ENCODE peak calls at places on chromosome 3, in seven cellular contexts. One of them, this sample, is unnamed.

GRCh38 chr3:151787626-151788025 is 26.3 kb upstream of the AADAC start:
- DNase-seq in HepG2: no peak
- DNase-seq in GM12891: no peak
- DNase-seq in K562: no peak
- DNase-seq in SK-N-SH: no peak
- DNase-seq in GM12892: no peak
- DNase-seq in H1: no peak
- DNase-seq in this sample: no peak

GRCh38 chr3:125163739-125164601 is 48.6 kb downstream of the SLC12A8 start:
- DNase-seq in HepG2: peak; percentile 31
- DNase-seq in GM12891: no peak
- DNase-seq in K562: peak; percentile 41
- DNase-seq in SK-N-SH: no peak
- DNase-seq in GM12892: no peak
- DNase-seq in H1: no peak
- DNase-seq in this sample: no peak

GRCh38 chr3:32413845-32414526 is 22.3 kb downstream of the CMTM7 start:
- DNase-seq in HepG2: no peak
- DNase-seq in GM12891: no peak
- DNase-seq in K562: no peak
- DNase-seq in SK-N-SH: no peak
- DNase-seq in GM12892: no peak
- DNase-seq in H1: no peak
- DNase-seq in this sample: no peak

GRCh38 chr3:172221550-172221949 is 182.2 kb downstream of the FNDC3B start:
- DNase-seq in HepG2: no peak
- DNase-seq in GM12891: no peak
- DNase-seq in K562: no peak
- DNase-seq in SK-N-SH: no peak
- DNase-seq in GM12892: no peak
- DNase-seq in H1: no peak
- DNase-seq in this sample: no peak

GRCh38 chr3:11323827-11324226 is 51.6 kb downstream of the ATG7 start:
- DNase-seq in HepG2: no peak
- DNase-seq in GM12891: no peak
- DNase-seq in K562: no peak
- DNase-seq in SK-N-SH: no peak
- DNase-seq in GM12892: no peak
- DNase-seq in H1: no peak
- DNase-seq in this sample: no peak

GRCh38 chr3:138078901-138079344 is 36.5 kb downstream of the DZIP1L start:
- DNase-seq in HepG2: peak; percentile 32
- DNase-seq in GM12891: no peak
- DNase-seq in K562: no peak
- DNase-seq in SK-N-SH: no peak
- DNase-seq in GM12892: no peak
- DNase-seq in H1: no peak
- DNase-seq in this sample: no peak

GRCh38 chr3:165983284-165983683 is 146.1 kb upstream of the BCHE start:
- DNase-seq in HepG2: no peak
- DNase-seq in GM12891: no peak
- DNase-seq in K562: no peak
- DNase-seq in SK-N-SH: no peak
- DNase-seq in GM12892: no peak
- DNase-seq in H1: no peak
- DNase-seq in this sample: no peak

GRCh38 chr3:42247576-42248027 is 18.4 kb downstream of the CCK start:
- DNase-seq in HepG2: peak; percentile 59
- DNase-seq in GM12891: no peak
- DNase-seq in K562: peak; percentile 66
- DNase-seq in SK-N-SH: peak; percentile 58
- DNase-seq in GM12892: no peak
- DNase-seq in H1: peak; percentile 84
- DNase-seq in this sample: no peak

GRCh38 chr3:11757441-11757875 is 89.2 kb downstream of the TAMM41 start:
- DNase-seq in HepG2: no peak
- DNase-seq in GM12891: no peak
- DNase-seq in K562: no peak
- DNase-seq in SK-N-SH: no peak
- DNase-seq in GM12892: no peak
- DNase-seq in H1: no peak
- DNase-seq in this sample: no peak

GRCh38 chr3:14243782-14244181 is 65.2 kb downstream of the LSM3 start:
- DNase-seq in HepG2: no peak
- DNase-seq in GM12891: no peak
- DNase-seq in K562: no peak
- DNase-seq in SK-N-SH: no peak
- DNase-seq in GM12892: no peak
- DNase-seq in H1: no peak
- DNase-seq in this sample: no peak

GRCh38 chr3:66239513-66240135 is 18.8 kb downstream of the SLC25A26 start:
- DNase-seq in HepG2: no peak
- DNase-seq in GM12891: no peak
- DNase-seq in K562: no peak
- DNase-seq in SK-N-SH: no peak
- DNase-seq in GM12892: no peak
- DNase-seq in H1: no peak
- DNase-seq in this sample: no peak

GRCh38 chr3:32835049-32835371 is 17.2 kb downstream of the TRIM71 start:
- DNase-seq in HepG2: no peak
- DNase-seq in GM12891: no peak
- DNase-seq in K562: no peak
- DNase-seq in SK-N-SH: no peak
- DNase-seq in GM12892: no peak
- DNase-seq in H1: no peak
- DNase-seq in this sample: no peak

GRCh38 chr3:58009749-58010535 is 1.7 kb downstream of the FLNB start:
- DNase-seq in HepG2: no peak
- DNase-seq in GM12891: no peak
- DNase-seq in K562: no peak
- DNase-seq in SK-N-SH: no peak
- DNase-seq in GM12892: no peak
- DNase-seq in H1: no peak
- DNase-seq in this sample: no peak

GRCh38 chr3:125684199-125684598 is 88.9 kb upstream of the OSBPL11 start:
- DNase-seq in HepG2: peak; percentile 48
- DNase-seq in GM12891: no peak
- DNase-seq in K562: no peak
- DNase-seq in SK-N-SH: peak; percentile 33
- DNase-seq in GM12892: no peak
- DNase-seq in H1: peak; percentile 82
- DNase-seq in this sample: no peak

GRCh38 chr3:186053954-186054353 is 54.9 kb downstream of the ETV5 start:
- DNase-seq in HepG2: no peak
- DNase-seq in GM12891: no peak
- DNase-seq in K562: no peak
- DNase-seq in SK-N-SH: no peak
- DNase-seq in GM12892: no peak
- DNase-seq in H1: no peak
- DNase-seq in this sample: no peak

GRCh38 chr3:151976211-151977050 is 103.0 kb downstream of the SUCNR1 start:
- DNase-seq in HepG2: peak; percentile 14
- DNase-seq in GM12891: no peak
- DNase-seq in K562: no peak
- DNase-seq in SK-N-SH: no peak
- DNase-seq in GM12892: no peak
- DNase-seq in H1: no peak
- DNase-seq in this sample: no peak

GRCh38 chr3:101992861-101993260 is 143.5 kb downstream of the NFKBIZ start:
- DNase-seq in HepG2: no peak
- DNase-seq in GM12891: no peak
- DNase-seq in K562: no peak
- DNase-seq in SK-N-SH: no peak
- DNase-seq in GM12892: no peak
- DNase-seq in H1: no peak
- DNase-seq in this sample: no peak

GRCh38 chr3:179713643-179714090 is 60.8 kb downstream of the USP13 start:
- DNase-seq in HepG2: no peak
- DNase-seq in GM12891: no peak
- DNase-seq in K562: no peak
- DNase-seq in SK-N-SH: no peak
- DNase-seq in GM12892: no peak
- DNase-seq in H1: no peak
- DNase-seq in this sample: no peak

GRCh38 chr3:23302276-23302675 is 99.1 kb downstream of the UBE2E2 start:
- DNase-seq in HepG2: no peak
- DNase-seq in GM12891: no peak
- DNase-seq in K562: no peak
- DNase-seq in SK-N-SH: no peak
- DNase-seq in GM12892: no peak
- DNase-seq in H1: no peak
- DNase-seq in this sample: no peak

GRCh38 chr3:32950516-32950915 is 928 bp upstream of the CCR4 start:
- DNase-seq in HepG2: no peak
- DNase-seq in GM12891: no peak
- DNase-seq in K562: no peak
- DNase-seq in SK-N-SH: no peak
- DNase-seq in GM12892: no peak
- DNase-seq in H1: peak; percentile 17
- DNase-seq in this sample: no peak

GRCh38 chr3:72297481-72297880 is 512.5 kb upstream of the PROK2 start:
- DNase-seq in HepG2: no peak
- DNase-seq in GM12891: no peak
- DNase-seq in K562: no peak
- DNase-seq in SK-N-SH: no peak
- DNase-seq in GM12892: no peak
- DNase-seq in H1: no peak
- DNase-seq in this sample: no peak

GRCh38 chr3:72298201-72299155 is 513.5 kb upstream of the PROK2 start:
- DNase-seq in HepG2: no peak
- DNase-seq in GM12891: no peak
- DNase-seq in K562: no peak
- DNase-seq in SK-N-SH: no peak
- DNase-seq in GM12892: no peak
- DNase-seq in H1: no peak
- DNase-seq in this sample: no peak

GRCh38 chr3:72296477-72297111 is 511.6 kb upstream of the PROK2 start:
- DNase-seq in HepG2: no peak
- DNase-seq in GM12891: no peak
- DNase-seq in K562: no peak
- DNase-seq in SK-N-SH: no peak
- DNase-seq in GM12892: no peak
- DNase-seq in H1: no peak
- DNase-seq in this sample: no peak

GRCh38 chr3:72295276-72295973 is 510.5 kb upstream of the PROK2 start:
- DNase-seq in HepG2: no peak
- DNase-seq in GM12891: no peak
- DNase-seq in K562: no peak
- DNase-seq in SK-N-SH: peak; percentile 61
- DNase-seq in GM12892: no peak
- DNase-seq in H1: no peak
- DNase-seq in this sample: no peak

DNA sequence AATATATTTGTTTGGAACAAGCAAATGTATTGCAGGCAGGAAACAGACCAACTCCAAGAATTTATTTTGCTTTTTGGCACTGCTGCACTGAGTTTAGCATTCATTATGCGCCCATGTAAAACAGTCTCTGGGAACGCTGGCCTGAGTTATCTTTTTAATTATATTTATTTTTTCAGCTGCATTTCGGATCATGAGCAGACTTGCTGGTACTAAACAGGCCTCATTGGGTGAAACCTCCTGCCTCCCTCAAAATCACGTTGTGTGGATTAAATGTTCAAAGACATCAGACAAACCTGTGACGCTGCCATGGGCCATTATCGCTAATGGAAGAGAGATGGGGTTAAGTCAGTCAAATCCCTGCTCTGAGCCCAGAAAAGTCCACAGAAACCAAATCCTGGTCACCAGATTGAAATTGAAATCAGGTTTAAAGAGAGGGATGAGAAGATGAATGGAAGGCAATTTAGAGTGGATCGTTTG is 511.1 kb upstream of the PROK2 start:
- DNase-seq in HepG2: no peak
- DNase-seq in GM12891: no peak
- DNase-seq in K562: no peak
- DNase-seq in SK-N-SH: peak; percentile 62
- DNase-seq in GM12892: no peak
- DNase-seq in H1: no peak
- DNase-seq in this sample: no peak
- TF ChIP-seq TAF1 in HepG2: no peak
- TF ChIP-seq TAF1 in GM12891: no peak
- TF ChIP-seq TAF1 in K562: no peak
- TF ChIP-seq TAF1 in SK-N-SH: no peak
- TF ChIP-seq TAF1 in GM12892: no peak
- TF ChIP-seq TAF1 in H1: no peak
- TF ChIP-seq TAF1 in this sample: no peak

GRCh38 chr3:55147406-55147805 is 219.5 kb upstream of the LRTM1 start:
- DNase-seq in HepG2: no peak
- DNase-seq in GM12891: no peak
- DNase-seq in K562: no peak
- DNase-seq in SK-N-SH: no peak
- DNase-seq in GM12892: no peak
- DNase-seq in H1: no peak
- DNase-seq in this sample: no peak
- TF ChIP-seq TAF1 in HepG2: no peak
- TF ChIP-seq TAF1 in GM12891: no peak
- TF ChIP-seq TAF1 in K562: no peak
- TF ChIP-seq TAF1 in SK-N-SH: no peak
- TF ChIP-seq TAF1 in GM12892: no peak
- TF ChIP-seq TAF1 in H1: no peak
- TF ChIP-seq TAF1 in this sample: no peak

DNA sequence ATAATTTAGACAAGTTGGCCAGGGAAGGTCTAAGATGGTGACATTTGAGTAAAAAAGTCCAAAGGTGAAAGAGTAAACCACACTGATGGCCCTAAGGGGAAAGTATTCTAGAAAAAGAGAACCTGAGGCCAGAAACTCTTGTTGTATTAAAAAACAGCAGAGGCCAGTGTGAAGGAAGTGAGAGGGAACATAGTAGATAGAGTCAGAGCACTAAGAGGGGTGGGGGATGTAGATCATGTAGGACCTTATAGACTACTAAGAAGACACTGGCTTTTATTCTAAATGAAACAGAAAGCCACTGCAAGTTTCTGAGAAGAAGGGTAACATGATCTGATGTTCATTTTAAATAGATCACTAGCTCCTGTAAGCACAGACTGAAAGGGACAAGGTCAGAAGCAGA is 14.5 kb downstream of the POLQ start:
- DNase-seq in HepG2: no peak
- DNase-seq in GM12891: no peak
- DNase-seq in K562: no peak
- DNase-seq in SK-N-SH: no peak
- DNase-seq in GM12892: no peak
- DNase-seq in H1: no peak
- DNase-seq in this sample: no peak
- TF ChIP-seq TAF1 in HepG2: no peak
- TF ChIP-seq TAF1 in GM12891: no peak
- TF ChIP-seq TAF1 in K562: no peak
- TF ChIP-seq TAF1 in SK-N-SH: no peak
- TF ChIP-seq TAF1 in GM12892: no peak
- TF ChIP-seq TAF1 in H1: no peak
- TF ChIP-seq TAF1 in this sample: no peak

DNA sequence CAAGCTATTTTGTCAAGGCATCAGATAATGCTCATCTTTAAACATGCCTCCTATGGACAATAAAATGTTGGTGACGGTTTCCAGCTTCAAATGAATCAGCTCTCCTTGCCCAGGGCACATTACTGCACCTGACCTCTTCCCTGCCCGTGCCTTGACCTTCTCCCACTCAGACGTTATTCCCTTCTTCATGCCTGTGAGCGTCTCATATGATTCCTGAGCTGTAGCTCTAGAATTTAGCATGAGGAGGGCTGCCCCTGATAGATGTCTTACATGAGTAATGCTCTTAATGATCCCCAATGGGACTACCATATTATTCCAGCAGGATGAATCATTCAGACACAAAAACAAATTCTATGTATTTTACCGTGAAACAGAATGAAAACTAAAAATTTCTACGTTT is 762.7 kb downstream of the ROBO1 start:
- DNase-seq in HepG2: no peak
- DNase-seq in GM12891: no peak
- DNase-seq in K562: no peak
- DNase-seq in SK-N-SH: no peak
- DNase-seq in GM12892: no peak
- DNase-seq in H1: no peak
- DNase-seq in this sample: no peak
- TF ChIP-seq TAF1 in HepG2: no peak
- TF ChIP-seq TAF1 in GM12891: no peak
- TF ChIP-seq TAF1 in K562: no peak
- TF ChIP-seq TAF1 in SK-N-SH: no peak
- TF ChIP-seq TAF1 in GM12892: no peak
- TF ChIP-seq TAF1 in H1: no peak
- TF ChIP-seq TAF1 in this sample: no peak

This sample was measured in GM12878.